ENCODE peak calls at places on chromosome 14, in four cellular contexts. Y, F, E and R are unnamed samples.

GRCh38 chr14:23242076-23242475 is 4.3 kb downstream of the RNF212B start:
- DNase-seq in Y (no peak), F (no peak), E (no peak), R (no peak)

GRCh38 chr14:100438678-100439592 is 115.8 kb downstream of the SLC25A47 start:
- DNase-seq in Y (peak), F (peak), E (no peak), R (no peak)

GRCh38 chr14:105411017-105411941 is 8.3 kb upstream of the MTA1 start:
- DNase-seq in Y (no peak), F (no peak), E (no peak), R (no peak)

GRCh38 chr14:52412426-52412825 is 98.3 kb downstream of the PTGER2 start:
- DNase-seq in Y (no peak), F (no peak), E (no peak), R (no peak)

GRCh38 chr14:80390911-80391310 is 179.6 kb upstream of the DIO2 start:
- DNase-seq in Y (peak), F (no peak), E (no peak), R (peak)

GRCh38 chr14:45199246-45199645 is 53.8 kb downstream of the MIS18BP1 start:
- DNase-seq in Y (peak), F (no peak), E (no peak), R (no peak)

GRCh38 chr14:36111822-36112583 is 64.5 kb downstream of the PTCSC3 start:
- DNase-seq in Y (no peak), F (no peak), E (no peak), R (no peak)

GRCh38 chr14:81303258-81303935 is 82.6 kb upstream of the GTF2A1 start:
- DNase-seq in Y (no peak), F (peak), E (no peak), R (no peak)

GRCh38 chr14:103961928-103962578 is 19.7 kb upstream of the RD3L start:
- DNase-seq in Y (no peak), F (no peak), E (no peak), R (no peak)

GRCh38 chr14:50303744-50304471 is 8.1 kb downstream of the L2HGDH start:
- DNase-seq in Y (no peak), F (no peak), E (no peak), R (no peak)

GRCh38 chr14:36647827-36648753 is 13.6 kb upstream of the PAX9 start:
- DNase-seq in Y (peak), F (no peak), E (no peak), R (no peak)

GRCh38 chr14:59150990-59151389 is 37.5 kb upstream of the DAAM1 start:
- DNase-seq in Y (no peak), F (no peak), E (no peak), R (no peak)

GRCh38 chr14:95686935-95687334 is 709 bp downstream of the TCL1B start:
- DNase-seq in Y (no peak), F (no peak), E (no peak), R (no peak)

GRCh38 chr14:68688872-68689371 is 103.9 kb downstream of the ZFP36L1 start:
- DNase-seq in Y (peak), F (no peak), E (no peak), R (no peak)

GRCh38 chr14:64705406-64706118 is 1.3 kb downstream of the PLEKHG3 start:
- DNase-seq in Y (no peak), F (peak), E (no peak), R (no peak)

GRCh38 chr14:77516111-77516510 is 17.5 kb upstream of the ISM2 start:
- DNase-seq in Y (no peak), F (no peak), E (no peak), R (no peak)

GRCh38 chr14:58638231-58639205 is 756 bp downstream of the DACT1 start:
- DNase-seq in Y (no peak), F (peak), E (no peak), R (no peak)

GRCh38 chr14:79265366-79265765 is 945.9 kb downstream of the DIO2 start:
- DNase-seq in Y (peak), F (no peak), E (no peak), R (no peak)

GRCh38 chr14:65101631-65102440 is 481 bp downstream of the MAX start:
- DNase-seq in Y (no peak), F (peak), E (peak), R (no peak)

GRCh38 chr14:33972522-33973162 is 21.8 kb upstream of the EGLN3 start:
- DNase-seq in Y (no peak), F (no peak), E (no peak), R (no peak)

GRCh38 chr14:96989293-96989692 is 192.1 kb downstream of the VRK1 start:
- DNase-seq in Y (no peak), F (no peak), E (no peak), R (no peak)

GRCh38 chr14:63938198-63939005 is 85.6 kb downstream of the SYNE2 start:
- DNase-seq in Y (no peak), F (peak), E (peak), R (no peak)

GRCh38 chr14:56998728-56999127 is 188.4 kb upstream of the OTX2 start:
- DNase-seq in Y (no peak), F (no peak), E (no peak), R (no peak)

GRCh38 chr14:88386395-88386794 is 938 bp downstream of the SPATA7 start:
- DNase-seq in Y (no peak), F (no peak), E (no peak), R (no peak)

GRCh38 chr14:103856105-103856504 is 8.7 kb upstream of the PPP1R13B start:
- DNase-seq in Y (no peak), F (no peak), E (no peak), R (no peak)

GRCh38 chr14:72646861-72647528 is 246.9 kb downstream of the DPF3 start:
- DNase-seq in Y (no peak), F (no peak), E (no peak), R (no peak)

GRCh38 chr14:81818271-81818670 is 284.6 kb upstream of the SEL1L start:
- DNase-seq in Y (no peak), F (no peak), E (no peak), R (no peak)

GRCh38 chr14:22432348-22432976 is 156.6 kb downstream of the DAD1 start:
- DNase-seq in Y (peak), F (no peak), E (no peak), R (peak)

GRCh38 chr14:69471436-69471835 is 13.1 kb upstream of the PLEKHD1 start:
- DNase-seq in Y (no peak), F (no peak), E (no peak), R (no peak)

GRCh38 chr14:30131698-30132097 is 204.1 kb upstream of the PRKD1 start:
- DNase-seq in Y (no peak), F (no peak), E (no peak), R (no peak)